ENCODE peak calls at places on chromosomes 12 and 14, in five cellular contexts. O is adrenal gland, X is neural progenitor cell, W is GM23338, L is choroid plexus epithelial cell. F is an unnamed sample.

GRCh38 chr14:76977793-76978730 is 50.4 kb downstream of the IRF2BPL start:
- DNase-seq in L (peak; percentile 86), O (peak; percentile 71), X (no peak), W (no peak), F (no peak)

GRCh38 chr12:27575780-27576154 is 51.8 kb downstream of the PPFIBP1 start:
- DNase-seq in L (no peak), W (no peak), O (no peak), X (no peak), F (no peak)

GRCh38 chr14:34460295-34460694 is 1.7 kb downstream of the SPTSSA start:
- DNase-seq in X (no peak), O (no peak), W (no peak), L (no peak), F (no peak)

GRCh38 chr14:74804219-74804825 is 41.2 kb downstream of the YLPM1 start:
- DNase-seq in W (peak; percentile 72), X (peak; percentile 11), L (peak; percentile 87), O (peak; percentile 36), F (peak; percentile 16)

GRCh38 chr12:1972260-1972659 is 32.0 kb downstream of the DCP1B start:
- DNase-seq in O (no peak), W (no peak), L (peak; percentile 61), X (no peak), F (no peak)

GRCh38 chr14:100691395-100692025 is 35.2 kb upstream of the DLK1 start:
- DNase-seq in W (no peak), L (no peak), O (no peak), X (no peak), F (peak; percentile 39)

GRCh38 chr12:64890873-64891468 is 66.5 kb downstream of the TBC1D30 start:
- DNase-seq in L (peak; percentile 78), X (peak; percentile 79), O (no peak), W (peak; percentile 87), F (no peak)

GRCh38 chr12:91542048-91542447 is 359.4 kb upstream of the DCN start:
- DNase-seq in L (no peak), W (no peak), O (no peak), X (no peak), F (no peak)

DNA sequence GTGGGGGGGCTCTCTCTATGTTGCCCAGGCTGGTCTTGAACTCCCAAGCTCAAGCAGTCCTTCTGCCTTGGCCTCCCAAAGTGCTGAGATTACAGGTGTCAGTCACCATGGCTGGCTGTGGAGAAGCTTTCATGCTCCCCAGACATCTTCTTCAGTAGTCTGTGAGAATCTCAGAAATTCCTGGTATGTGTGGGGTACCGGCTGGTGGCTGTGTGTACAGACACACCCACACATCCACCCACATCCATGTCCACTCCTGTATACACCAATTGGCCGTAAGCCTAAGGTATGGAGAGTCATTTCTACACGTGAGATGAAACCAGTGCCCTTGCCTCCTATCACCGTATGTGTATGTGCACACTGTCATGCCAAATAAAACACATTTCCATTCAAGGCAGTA is 27.8 kb downstream of the GPRC5D start:
- DNase-seq in O (no peak), W (no peak), X (no peak), L (no peak), F (no peak)
- H3K4me3 ChIP-seq in O (no peak overlapping the region), W (no peak overlapping the region), X (no peak overlapping the region), L (no peak overlapping the region), F (no peak overlapping the region)

DNA sequence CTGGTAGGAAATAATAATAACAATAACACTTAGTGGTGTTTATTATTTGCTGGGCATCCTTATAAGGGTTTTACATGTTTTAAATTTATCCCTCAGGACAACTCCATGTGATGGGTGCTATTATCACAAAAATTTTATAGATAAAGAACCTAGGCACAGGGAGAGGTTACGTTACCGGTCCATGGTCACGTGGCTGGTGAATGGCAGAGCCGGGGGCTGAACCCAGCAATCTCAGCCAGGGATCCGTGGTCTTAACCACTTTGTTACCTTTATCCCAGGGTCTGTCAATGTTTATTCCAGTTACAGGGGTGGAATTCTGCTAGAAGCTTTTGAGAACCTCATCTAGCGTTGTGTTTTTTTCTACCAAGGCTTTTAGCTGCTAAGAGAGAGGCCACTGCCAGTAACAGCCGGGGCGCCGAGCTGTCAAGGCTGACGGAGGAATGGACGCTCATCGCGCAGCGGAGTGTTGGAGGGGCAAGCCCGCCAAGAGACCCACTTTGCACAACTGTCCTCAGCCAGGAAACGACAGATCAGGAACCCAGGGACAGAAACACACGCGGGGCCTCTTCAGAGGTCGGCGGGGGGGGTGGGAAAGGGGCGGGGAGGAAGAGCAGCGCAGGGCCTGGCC is 418 bp downstream of the AMN1 start:
- DNase-seq in L (no peak), O (peak; percentile 55), X (no peak), W (peak; percentile 42), F (no peak)
- H3K4me3 ChIP-seq in L (peak overlapping the region; percentile 73), O (no peak overlapping the region), X (peak overlapping the region; percentile 53), W (peak overlapping the region; percentile 62), F (peak overlapping the region; percentile 63)

GRCh38 chr12:9607816-9608215 is at the start of gene KLRB1:
- DNase-seq in W (no peak), L (no peak), O (no peak), X (no peak), F (no peak)
- H3K4me3 ChIP-seq in W (no peak within 1 kb of the TSS), L (no peak within 1 kb of the TSS), O (no peak within 1 kb of the TSS), X (no peak within 1 kb of the TSS), F (no peak within 1 kb of the TSS)

GRCh38 chr12:32504626-32505025 is 105.3 kb downstream of the FGD4 start:
- DNase-seq in O (no peak), W (no peak), X (no peak), L (no peak), F (no peak)
- H3K4me3 ChIP-seq in O (no peak overlapping the region), W (no peak overlapping the region), X (peak overlapping the region; percentile 61), L (no peak overlapping the region), F (no peak overlapping the region)

GRCh38 chr12:63846249-63846967 is 1.9 kb downstream of the SRGAP1 start:
- DNase-seq in W (no peak), L (no peak), O (no peak), X (no peak), F (no peak)
- H3K4me3 ChIP-seq in W (peak overlapping the region; percentile 99), L (peak overlapping the region; percentile 95), O (no peak overlapping the region), X (no peak overlapping the region), F (peak overlapping the region; percentile 86)

GRCh38 chr12:89456565-89456964 is 68.0 kb downstream of the GALNT4 start:
- DNase-seq in X (no peak), W (no peak), O (no peak), L (no peak), F (no peak)

GRCh38 chr12:89453579-89453978 is 71.0 kb downstream of the GALNT4 start:
- DNase-seq in L (peak; percentile 92), W (no peak), O (no peak), X (no peak), F (no peak)

GRCh38 chr12:89451876-89452275 is 72.7 kb downstream of the GALNT4 start:
- DNase-seq in W (peak; percentile 82), X (peak; percentile 74), L (peak; percentile 95), O (peak; percentile 20), F (no peak)

GRCh38 chr12:89453121-89453520 is 71.5 kb downstream of the GALNT4 start:
- DNase-seq in W (no peak), X (no peak), O (no peak), L (no peak), F (no peak)

DNA sequence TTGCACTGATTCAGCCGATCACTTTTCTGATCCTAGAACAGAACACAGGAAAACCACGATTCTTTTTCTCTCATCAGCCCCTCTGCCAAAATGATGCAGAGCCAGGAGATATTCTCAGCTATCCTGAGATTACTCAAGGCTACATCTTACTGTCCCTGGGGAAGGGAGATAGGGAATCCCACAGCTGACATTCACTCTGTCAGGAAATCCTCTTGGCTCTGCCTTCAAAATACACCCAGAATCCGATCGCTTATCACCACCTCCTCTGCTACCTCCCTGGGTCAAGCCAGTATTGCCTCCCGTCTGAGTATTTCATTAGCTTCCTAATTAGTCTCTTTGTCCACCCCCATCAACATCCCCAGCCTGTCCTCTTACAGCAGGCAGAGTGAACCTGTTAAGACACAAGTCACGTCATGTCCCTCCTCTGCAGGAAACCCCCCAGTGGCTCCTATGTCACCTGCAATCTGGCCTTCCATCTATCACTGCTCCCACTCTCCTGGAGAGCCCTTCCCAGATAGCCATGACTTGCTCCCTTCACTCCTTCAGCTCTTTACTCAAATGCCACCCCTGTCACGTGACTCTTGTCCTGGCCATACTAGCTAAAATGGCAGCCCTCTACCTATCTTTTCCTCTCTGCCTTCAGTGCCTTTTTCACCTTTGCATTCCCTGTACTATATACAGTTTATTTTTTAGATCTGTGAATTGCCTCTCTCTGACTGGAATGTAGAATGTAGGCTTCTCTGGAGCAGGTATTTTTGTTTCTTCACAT is 70.3 kb downstream of the GALNT4 start:
- DNase-seq in L (peak; percentile 41), X (peak; percentile 15), O (no peak), W (no peak), F (no peak)
- H3K4me3 ChIP-seq in L (no peak overlapping the region), X (no peak overlapping the region), O (no peak overlapping the region), W (no peak overlapping the region), F (no peak overlapping the region)

GRCh38 chr12:98453070-98453469 is 62.3 kb upstream of the TMPO start:
- DNase-seq in O (no peak), L (no peak), W (no peak), X (no peak), F (no peak)

GRCh38 chr12:98453492-98453891 is 61.9 kb upstream of the TMPO start:
- DNase-seq in O (no peak), X (no peak), L (no peak), W (no peak), F (no peak)

DNA sequence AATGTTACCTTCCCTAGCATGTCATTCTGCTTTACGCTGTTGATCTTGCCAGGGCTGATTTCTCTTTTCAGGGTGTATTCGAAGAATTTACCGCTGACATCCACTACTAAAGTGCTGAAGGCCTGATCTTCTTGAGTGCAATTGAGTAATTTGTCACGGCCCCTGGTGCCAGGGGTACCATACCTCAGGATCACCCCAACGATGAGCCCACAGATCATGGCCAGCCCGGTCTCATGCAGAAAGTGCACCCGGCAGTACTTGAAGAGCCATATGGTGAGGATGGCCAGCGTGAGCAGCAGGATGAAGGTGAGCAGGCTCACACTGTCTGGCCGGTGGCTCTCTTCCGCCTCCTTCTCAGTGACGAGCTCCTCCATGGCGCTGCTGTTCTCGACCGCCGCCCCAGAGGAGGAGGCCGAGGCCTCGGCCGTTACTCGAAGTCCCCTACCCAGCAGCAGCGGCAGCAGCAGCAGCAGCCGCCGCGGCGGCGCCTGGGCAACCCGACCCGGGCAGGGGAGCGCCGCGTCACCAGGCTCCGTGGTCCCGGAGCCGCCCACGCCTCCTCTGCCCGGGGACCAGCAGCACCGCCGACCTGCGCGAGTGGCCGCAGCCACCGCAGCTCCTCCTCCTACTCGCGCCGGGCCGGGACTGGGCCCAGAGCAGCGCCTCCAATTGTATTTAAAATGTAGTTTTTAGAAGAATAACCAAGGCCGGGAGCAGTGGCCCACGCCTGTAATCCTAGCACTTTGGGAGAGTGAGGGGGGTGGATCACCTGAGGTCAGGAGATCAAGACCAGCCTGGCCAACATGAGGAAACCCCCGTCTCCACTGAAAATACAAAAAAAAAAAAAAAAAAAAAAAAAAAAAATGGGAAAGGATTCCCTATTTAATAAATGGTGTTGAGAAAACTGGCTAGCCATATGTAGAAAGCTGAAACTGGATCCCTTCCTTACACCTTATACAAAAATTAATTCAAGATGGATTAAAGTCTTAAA is 58.5 kb upstream of the TMPO start:
- DNase-seq in W (peak; percentile 77), X (peak; percentile 78), O (peak; percentile 55), L (peak; percentile 43), F (peak; percentile 69)
- H3K4me3 ChIP-seq in W (peak overlapping the region; percentile 54), X (peak overlapping the region; percentile 24), O (peak overlapping the region; percentile 12), L (peak overlapping the region; percentile 55), F (peak overlapping the region; percentile 25)

GRCh38 chr12:123671876-123672275 is 963 bp downstream of the TCTN2 start:
- DNase-seq in O (no peak), W (no peak), X (peak; percentile 5), L (peak; percentile 52), F (no peak)
- H3K4me3 ChIP-seq in O (no peak overlapping the region), W (peak overlapping the region; percentile 68), X (peak overlapping the region; percentile 92), L (peak overlapping the region; percentile 73), F (peak overlapping the region; percentile 77)